ENCODE peak calls at places on chromosomes 1 and 21, in four cellular contexts. One of them, this sample, is unnamed.

GRCh38 chr1:2632051-2632430 is 775 bp downstream of the MMEL1 start:
- DNase-seq in A549: no peak
- DNase-seq in K562: no peak
- DNase-seq in HepG2: no peak
- DNase-seq in this sample: no peak

GRCh38 chr1:29383972-29384371 is 147.7 kb downstream of the PTPRU start:
- DNase-seq in A549: no peak
- DNase-seq in K562: no peak
- DNase-seq in HepG2: no peak
- DNase-seq in this sample: no peak

GRCh38 chr1:91057784-91058183 is 35.9 kb upstream of the ZNF644 start:
- DNase-seq in A549: no peak
- DNase-seq in K562: no peak
- DNase-seq in HepG2: no peak
- DNase-seq in this sample: no peak

GRCh38 chr1:76239470-76239918 is 164.9 kb downstream of the ST6GALNAC3 start:
- DNase-seq in A549: no peak
- DNase-seq in K562: no peak
- DNase-seq in HepG2: no peak
- DNase-seq in this sample: no peak

GRCh38 chr1:39531526-39531925 is 40.1 kb downstream of the BMP8A start:
- DNase-seq in A549: no peak
- DNase-seq in K562: no peak
- DNase-seq in HepG2: no peak
- DNase-seq in this sample: no peak

GRCh38 chr21:38343691-38344090 is 86.9 kb downstream of the KCNJ15 start:
- DNase-seq in A549: peak; percentile 58
- DNase-seq in K562: no peak
- DNase-seq in HepG2: no peak
- DNase-seq in this sample: no peak

GRCh38 chr1:26922201-26922729 is 722 bp downstream of the NUDC start:
- DNase-seq in A549: no peak
- DNase-seq in K562: peak; percentile 62
- DNase-seq in HepG2: no peak
- DNase-seq in this sample: no peak

GRCh38 chr1:220207406-220207805 is 64.8 kb downstream of the RAB3GAP2 start:
- DNase-seq in A549: no peak
- DNase-seq in K562: no peak
- DNase-seq in HepG2: no peak
- DNase-seq in this sample: no peak

GRCh38 chr21:15552914-15553491 is 176.8 kb upstream of the USP25 start:
- DNase-seq in A549: peak; percentile 1
- DNase-seq in K562: no peak
- DNase-seq in HepG2: peak; percentile 35
- DNase-seq in this sample: no peak

GRCh38 chr21:14766241-14766640 is 220.1 kb upstream of the SAMSN1 start:
- DNase-seq in A549: no peak
- DNase-seq in K562: no peak
- DNase-seq in HepG2: peak; percentile 44
- DNase-seq in this sample: peak; percentile 49

GRCh38 chr1:210099921-210100320 is 132.7 kb upstream of the SERTAD4 start:
- DNase-seq in A549: no peak
- DNase-seq in K562: no peak
- DNase-seq in HepG2: no peak
- DNase-seq in this sample: no peak

GRCh38 chr1:98028800-98029199 is 108.0 kb upstream of the DPYD start:
- DNase-seq in A549: no peak
- DNase-seq in K562: no peak
- DNase-seq in HepG2: no peak
- DNase-seq in this sample: no peak

GRCh38 chr21:16534408-16535099 is 804.8 kb downstream of the USP25 start:
- DNase-seq in A549: peak; percentile 5
- DNase-seq in K562: no peak
- DNase-seq in HepG2: no peak
- DNase-seq in this sample: no peak

GRCh38 chr1:234605983-234606730 is 3.8 kb downstream of the IRF2BP2 start:
- DNase-seq in A549: no peak
- DNase-seq in K562: peak; percentile 46
- DNase-seq in HepG2: peak; percentile 74
- DNase-seq in this sample: no peak

GRCh38 chr1:39047374-39048229 is 21.5 kb downstream of the NDUFS5 start:
- DNase-seq in A549: no peak
- DNase-seq in K562: peak; percentile 72
- DNase-seq in HepG2: peak; percentile 39
- DNase-seq in this sample: no peak

GRCh38 chr1:11788549-11789053 is 17.2 kb downstream of the MTHFR start:
- DNase-seq in A549: no peak
- DNase-seq in K562: no peak
- DNase-seq in HepG2: no peak
- DNase-seq in this sample: no peak

GRCh38 chr21:42806489-42807140 is 72.7 kb downstream of the WDR4 start:
- DNase-seq in A549: no peak
- DNase-seq in K562: no peak
- DNase-seq in HepG2: no peak
- DNase-seq in this sample: no peak
- TF ChIP-seq HMGXB4 in A549: no peak
- TF ChIP-seq HMGXB4 in K562: no peak
- TF ChIP-seq HMGXB4 in HepG2: no peak
- TF ChIP-seq HMGXB4 in this sample: no peak

DNA sequence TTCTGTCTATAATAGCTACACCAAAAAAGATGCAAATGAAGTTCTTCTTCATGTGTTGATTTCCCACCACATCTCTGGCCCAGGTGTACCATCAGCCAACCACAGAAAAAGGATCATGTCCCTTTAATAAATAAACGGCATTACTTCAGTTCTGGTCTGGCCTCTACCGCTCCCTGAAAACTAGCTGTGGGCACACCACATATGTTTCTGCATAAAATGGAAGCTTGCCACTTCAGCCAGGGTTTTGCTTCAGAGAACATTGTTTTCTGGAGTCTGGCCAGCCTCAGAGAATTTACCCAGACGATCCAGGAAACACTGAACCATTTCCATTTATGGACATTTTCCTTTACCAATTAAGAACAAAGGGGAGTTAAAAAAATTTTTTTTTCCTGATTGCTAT is 5.9 kb upstream of the LAMC2 start:
- DNase-seq in A549: peak; percentile 65
- DNase-seq in K562: no peak
- DNase-seq in HepG2: no peak
- DNase-seq in this sample: no peak
- TF ChIP-seq HMGXB4 in A549: no peak
- TF ChIP-seq HMGXB4 in K562: no peak
- TF ChIP-seq HMGXB4 in HepG2: no peak
- TF ChIP-seq HMGXB4 in this sample: no peak

DNA sequence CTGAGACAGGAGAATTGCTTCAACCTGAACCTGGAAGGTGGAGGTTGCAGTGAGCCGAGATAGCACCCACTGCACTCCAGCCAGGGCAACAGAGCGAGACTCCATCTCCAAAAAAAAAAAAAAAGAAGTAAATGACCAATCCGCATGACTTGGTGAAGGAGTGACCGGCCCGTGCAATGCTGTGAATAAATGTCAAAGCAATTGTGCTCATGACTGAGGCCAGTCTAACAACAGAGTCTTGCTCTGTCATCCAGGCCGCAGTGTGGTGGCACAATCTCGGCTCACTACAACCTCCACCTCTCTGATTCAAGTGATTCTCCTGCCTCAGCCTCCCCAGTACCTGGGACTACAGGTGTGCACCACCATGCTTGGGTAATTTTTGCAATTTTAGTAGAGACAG is 27.8 kb upstream of the SLC19A1 start:
- DNase-seq in A549: no peak
- DNase-seq in K562: no peak
- DNase-seq in HepG2: no peak
- DNase-seq in this sample: no peak
- TF ChIP-seq HMGXB4 in A549: no peak
- TF ChIP-seq HMGXB4 in K562: no peak
- TF ChIP-seq HMGXB4 in HepG2: no peak
- TF ChIP-seq HMGXB4 in this sample: no peak

DNA sequence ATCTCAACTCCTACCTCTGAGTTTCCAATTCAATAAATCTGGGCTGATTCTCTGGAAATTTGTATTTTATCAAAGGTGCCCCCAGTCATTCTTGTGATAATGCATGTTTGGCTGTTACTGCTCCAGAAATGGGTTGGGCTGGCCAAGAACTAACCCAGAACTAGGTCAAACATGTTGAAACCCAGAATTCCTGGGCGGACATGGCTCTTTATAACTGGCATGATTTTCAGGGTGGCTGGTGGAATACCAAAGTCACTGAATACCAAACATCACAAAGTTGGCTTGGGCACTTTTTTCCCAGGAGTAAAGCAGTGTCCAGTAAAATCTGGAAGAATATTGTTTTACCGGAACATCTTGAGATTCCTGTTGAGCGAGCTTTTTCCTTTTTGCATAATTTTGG is 89.4 kb upstream of the S1PR1 start:
- DNase-seq in A549: no peak
- DNase-seq in K562: no peak
- DNase-seq in HepG2: no peak
- DNase-seq in this sample: no peak
- TF ChIP-seq HMGXB4 in A549: no peak
- TF ChIP-seq HMGXB4 in K562: no peak
- TF ChIP-seq HMGXB4 in HepG2: no peak
- TF ChIP-seq HMGXB4 in this sample: no peak

GRCh38 chr1:186605762-186606350 is 74.4 kb downstream of the PTGS2 start:
- DNase-seq in A549: no peak
- DNase-seq in K562: peak; percentile 5
- DNase-seq in HepG2: peak; percentile 23
- DNase-seq in this sample: peak; percentile 69
- TF ChIP-seq HMGXB4 in A549: no peak
- TF ChIP-seq HMGXB4 in K562: no peak
- TF ChIP-seq HMGXB4 in HepG2: no peak
- TF ChIP-seq HMGXB4 in this sample: no peak